ENCODE peak calls at places on chromosomes 16 and 17, in seven cellular contexts. One of them, this sample, is unnamed.

GRCh38 chr16:64180136-64180900 is 941.5 kb downstream of the CDH11 start:
- DNase-seq in fibroblast of the aortic adventitia: no peak
- DNase-seq in activated CD8-positive, alpha-beta memory T cell treated with anti-CD3 and anti-CD28 coated beads for 48 hours: no peak
- DNase-seq in T-helper 17 cell: no peak
- DNase-seq in left ventricle myocardium inferior: no peak
- DNase-seq in HAP-1: no peak
- DNase-seq in stomach: no peak
- DNase-seq in this sample: no peak

GRCh38 chr17:82871056-82871775 is 31.4 kb upstream of the ZNF750 start:
- DNase-seq in fibroblast of the aortic adventitia: no peak
- DNase-seq in activated CD8-positive, alpha-beta memory T cell treated with anti-CD3 and anti-CD28 coated beads for 48 hours: no peak
- DNase-seq in T-helper 17 cell: no peak
- DNase-seq in left ventricle myocardium inferior: no peak
- DNase-seq in HAP-1: no peak
- DNase-seq in stomach: no peak
- DNase-seq in this sample: no peak

GRCh38 chr17:30401097-30401496 is 22.4 kb downstream of the CPD start:
- DNase-seq in fibroblast of the aortic adventitia: no peak
- DNase-seq in activated CD8-positive, alpha-beta memory T cell treated with anti-CD3 and anti-CD28 coated beads for 48 hours: no peak
- DNase-seq in T-helper 17 cell: no peak
- DNase-seq in left ventricle myocardium inferior: no peak
- DNase-seq in HAP-1: no peak
- DNase-seq in stomach: no peak
- DNase-seq in this sample: no peak

GRCh38 chr16:79508294-79508693 is 92.2 kb downstream of the MAF start:
- DNase-seq in fibroblast of the aortic adventitia: no peak
- DNase-seq in activated CD8-positive, alpha-beta memory T cell treated with anti-CD3 and anti-CD28 coated beads for 48 hours: no peak
- DNase-seq in T-helper 17 cell: no peak
- DNase-seq in left ventricle myocardium inferior: no peak
- DNase-seq in HAP-1: no peak
- DNase-seq in stomach: no peak
- DNase-seq in this sample: no peak

GRCh38 chr17:71405101-71405500 is 715.7 kb upstream of the SOX9 start:
- DNase-seq in fibroblast of the aortic adventitia: no peak
- DNase-seq in activated CD8-positive, alpha-beta memory T cell treated with anti-CD3 and anti-CD28 coated beads for 48 hours: no peak
- DNase-seq in T-helper 17 cell: no peak
- DNase-seq in left ventricle myocardium inferior: no peak
- DNase-seq in HAP-1: no peak
- DNase-seq in stomach: no peak
- DNase-seq in this sample: no peak

GRCh38 chr17:82783498-82783897 is 31.6 kb downstream of the TBCD start:
- DNase-seq in fibroblast of the aortic adventitia: no peak
- DNase-seq in activated CD8-positive, alpha-beta memory T cell treated with anti-CD3 and anti-CD28 coated beads for 48 hours: no peak
- DNase-seq in T-helper 17 cell: no peak
- DNase-seq in left ventricle myocardium inferior: no peak
- DNase-seq in HAP-1: no peak
- DNase-seq in stomach: no peak
- DNase-seq in this sample: no peak

GRCh38 chr17:17626151-17626805 is 34.8 kb upstream of the PEMT start:
- DNase-seq in fibroblast of the aortic adventitia: no peak
- DNase-seq in activated CD8-positive, alpha-beta memory T cell treated with anti-CD3 and anti-CD28 coated beads for 48 hours: no peak
- DNase-seq in T-helper 17 cell: no peak
- DNase-seq in left ventricle myocardium inferior: no peak
- DNase-seq in HAP-1: no peak
- DNase-seq in stomach: no peak
- DNase-seq in this sample: no peak

GRCh38 chr17:36673068-36673467 is 71.7 kb downstream of the MRM1 start:
- DNase-seq in fibroblast of the aortic adventitia: no peak
- DNase-seq in activated CD8-positive, alpha-beta memory T cell treated with anti-CD3 and anti-CD28 coated beads for 48 hours: no peak
- DNase-seq in T-helper 17 cell: no peak
- DNase-seq in left ventricle myocardium inferior: no peak
- DNase-seq in HAP-1: no peak
- DNase-seq in stomach: no peak
- DNase-seq in this sample: no peak

GRCh38 chr16:56268799-56269198 is 77.5 kb downstream of the GNAO1 start:
- DNase-seq in fibroblast of the aortic adventitia: no peak
- DNase-seq in activated CD8-positive, alpha-beta memory T cell treated with anti-CD3 and anti-CD28 coated beads for 48 hours: no peak
- DNase-seq in T-helper 17 cell: no peak
- DNase-seq in left ventricle myocardium inferior: no peak
- DNase-seq in HAP-1: no peak
- DNase-seq in stomach: no peak
- DNase-seq in this sample: no peak

GRCh38 chr17:15039366-15039765 is 225.8 kb downstream of the PMP22 start:
- DNase-seq in fibroblast of the aortic adventitia: no peak
- DNase-seq in activated CD8-positive, alpha-beta memory T cell treated with anti-CD3 and anti-CD28 coated beads for 48 hours: no peak
- DNase-seq in T-helper 17 cell: no peak
- DNase-seq in left ventricle myocardium inferior: no peak
- DNase-seq in HAP-1: no peak
- DNase-seq in stomach: no peak
- DNase-seq in this sample: no peak

GRCh38 chr16:1125471-1125870 is 27.4 kb upstream of the CACNA1H start:
- DNase-seq in fibroblast of the aortic adventitia: peak; percentile 10
- DNase-seq in activated CD8-positive, alpha-beta memory T cell treated with anti-CD3 and anti-CD28 coated beads for 48 hours: no peak
- DNase-seq in T-helper 17 cell: no peak
- DNase-seq in left ventricle myocardium inferior: no peak
- DNase-seq in HAP-1: peak; percentile 5
- DNase-seq in stomach: peak; percentile 30
- DNase-seq in this sample: no peak

GRCh38 chr17:28839221-28839620 is 3.4 kb downstream of the FAM222B start:
- DNase-seq in fibroblast of the aortic adventitia: no peak
- DNase-seq in activated CD8-positive, alpha-beta memory T cell treated with anti-CD3 and anti-CD28 coated beads for 48 hours: no peak
- DNase-seq in T-helper 17 cell: no peak
- DNase-seq in left ventricle myocardium inferior: no peak
- DNase-seq in HAP-1: no peak
- DNase-seq in stomach: no peak
- DNase-seq in this sample: no peak

GRCh38 chr17:50560185-50560824 is at the start of gene CACNA1G:
- DNase-seq in fibroblast of the aortic adventitia: peak; percentile 72
- DNase-seq in activated CD8-positive, alpha-beta memory T cell treated with anti-CD3 and anti-CD28 coated beads for 48 hours: peak; percentile 72
- DNase-seq in T-helper 17 cell: peak; percentile 83
- DNase-seq in left ventricle myocardium inferior: peak; percentile 91
- DNase-seq in HAP-1: peak; percentile 91
- DNase-seq in stomach: peak; percentile 88
- DNase-seq in this sample: peak; percentile 75

GRCh38 chr17:27532269-27533067 is 76.2 kb downstream of the KSR1 start:
- DNase-seq in fibroblast of the aortic adventitia: no peak
- DNase-seq in activated CD8-positive, alpha-beta memory T cell treated with anti-CD3 and anti-CD28 coated beads for 48 hours: no peak
- DNase-seq in T-helper 17 cell: no peak
- DNase-seq in left ventricle myocardium inferior: peak; percentile 28
- DNase-seq in HAP-1: no peak
- DNase-seq in stomach: peak; percentile 45
- DNase-seq in this sample: no peak

GRCh38 chr17:78822552-78822951 is 18.1 kb downstream of the USP36 start:
- DNase-seq in fibroblast of the aortic adventitia: peak; percentile 57
- DNase-seq in activated CD8-positive, alpha-beta memory T cell treated with anti-CD3 and anti-CD28 coated beads for 48 hours: no peak
- DNase-seq in T-helper 17 cell: no peak
- DNase-seq in left ventricle myocardium inferior: no peak
- DNase-seq in HAP-1: no peak
- DNase-seq in stomach: no peak
- DNase-seq in this sample: no peak

GRCh38 chr16:80806957-80807356 is 2.6 kb upstream of the CDYL2 start:
- DNase-seq in fibroblast of the aortic adventitia: peak; percentile 39
- DNase-seq in activated CD8-positive, alpha-beta memory T cell treated with anti-CD3 and anti-CD28 coated beads for 48 hours: no peak
- DNase-seq in T-helper 17 cell: no peak
- DNase-seq in left ventricle myocardium inferior: no peak
- DNase-seq in HAP-1: no peak
- DNase-seq in stomach: no peak
- DNase-seq in this sample: peak; percentile 22

GRCh38 chr16:30740364-30741251 is 7.6 kb upstream of the PHKG2 start:
- DNase-seq in fibroblast of the aortic adventitia: peak; percentile 93
- DNase-seq in activated CD8-positive, alpha-beta memory T cell treated with anti-CD3 and anti-CD28 coated beads for 48 hours: no peak
- DNase-seq in T-helper 17 cell: no peak
- DNase-seq in left ventricle myocardium inferior: peak; percentile 86
- DNase-seq in HAP-1: no peak
- DNase-seq in stomach: peak; percentile 95
- DNase-seq in this sample: no peak

GRCh38 chr16:554640-555413 is 5.4 kb upstream of the PRR35 start:
- DNase-seq in fibroblast of the aortic adventitia: peak; percentile 65
- DNase-seq in activated CD8-positive, alpha-beta memory T cell treated with anti-CD3 and anti-CD28 coated beads for 48 hours: no peak
- DNase-seq in T-helper 17 cell: no peak
- DNase-seq in left ventricle myocardium inferior: no peak
- DNase-seq in HAP-1: no peak
- DNase-seq in stomach: no peak
- DNase-seq in this sample: no peak

GRCh38 chr16:19137621-19138128 is 23.9 kb downstream of the ITPRIPL2 start:
- DNase-seq in fibroblast of the aortic adventitia: no peak
- DNase-seq in activated CD8-positive, alpha-beta memory T cell treated with anti-CD3 and anti-CD28 coated beads for 48 hours: no peak
- DNase-seq in T-helper 17 cell: no peak
- DNase-seq in left ventricle myocardium inferior: no peak
- DNase-seq in HAP-1: no peak
- DNase-seq in stomach: no peak
- DNase-seq in this sample: no peak

GRCh38 chr17:74542727-74543383 is 3.1 kb downstream of the CD300C start:
- DNase-seq in fibroblast of the aortic adventitia: no peak
- DNase-seq in activated CD8-positive, alpha-beta memory T cell treated with anti-CD3 and anti-CD28 coated beads for 48 hours: no peak
- DNase-seq in T-helper 17 cell: no peak
- DNase-seq in left ventricle myocardium inferior: no peak
- DNase-seq in HAP-1: no peak
- DNase-seq in stomach: no peak
- DNase-seq in this sample: no peak

GRCh38 chr17:57715981-57716380 is 29.1 kb downstream of the CCDC182 start:
- DNase-seq in fibroblast of the aortic adventitia: no peak
- DNase-seq in activated CD8-positive, alpha-beta memory T cell treated with anti-CD3 and anti-CD28 coated beads for 48 hours: no peak
- DNase-seq in T-helper 17 cell: no peak
- DNase-seq in left ventricle myocardium inferior: no peak
- DNase-seq in HAP-1: no peak
- DNase-seq in stomach: no peak
- DNase-seq in this sample: no peak

GRCh38 chr17:82287849-82288601 is 14.5 kb upstream of the CSNK1D start:
- DNase-seq in fibroblast of the aortic adventitia: peak; percentile 75
- DNase-seq in activated CD8-positive, alpha-beta memory T cell treated with anti-CD3 and anti-CD28 coated beads for 48 hours: no peak
- DNase-seq in T-helper 17 cell: no peak
- DNase-seq in left ventricle myocardium inferior: peak; percentile 83
- DNase-seq in HAP-1: peak; percentile 92
- DNase-seq in stomach: peak; percentile 90
- DNase-seq in this sample: no peak

GRCh38 chr17:73365203-73365933 is 53.6 kb upstream of the CDC42EP4 start:
- DNase-seq in fibroblast of the aortic adventitia: no peak
- DNase-seq in activated CD8-positive, alpha-beta memory T cell treated with anti-CD3 and anti-CD28 coated beads for 48 hours: no peak
- DNase-seq in T-helper 17 cell: no peak
- DNase-seq in left ventricle myocardium inferior: peak; percentile 35
- DNase-seq in HAP-1: no peak
- DNase-seq in stomach: no peak
- DNase-seq in this sample: no peak

GRCh38 chr16:53282975-53283946 is 151.0 kb upstream of the RBL2 start:
- DNase-seq in fibroblast of the aortic adventitia: peak; percentile 64
- DNase-seq in activated CD8-positive, alpha-beta memory T cell treated with anti-CD3 and anti-CD28 coated beads for 48 hours: no peak
- DNase-seq in T-helper 17 cell: no peak
- DNase-seq in left ventricle myocardium inferior: no peak
- DNase-seq in HAP-1: peak; percentile 37
- DNase-seq in stomach: no peak
- DNase-seq in this sample: no peak

GRCh38 chr16:50372611-50373344 is 4.0 kb upstream of the BRD7 start:
- DNase-seq in fibroblast of the aortic adventitia: peak; percentile 24
- DNase-seq in activated CD8-positive, alpha-beta memory T cell treated with anti-CD3 and anti-CD28 coated beads for 48 hours: no peak
- DNase-seq in T-helper 17 cell: no peak
- DNase-seq in left ventricle myocardium inferior: peak; percentile 53
- DNase-seq in HAP-1: no peak
- DNase-seq in stomach: no peak
- DNase-seq in this sample: no peak

This sample was measured in activated T-helper 1 cell treated with Interleukin-2 at 50 U/mL for 16 hours.